ENCODE peak calls at places on chromosome 3, in four cellular contexts. F, J, Z and H are unnamed samples.

GRCh38 chr3:52221563-52222318 is 3.7 kb downstream of the TLR9 start:
- DNase-seq in J (no peak), F (no peak), Z (no peak), H (no peak)

GRCh38 chr3:6229778-6230410 is 631.0 kb upstream of the GRM7 start:
- DNase-seq in Z (peak; percentile 70), F (no peak), J (no peak), H (no peak)

GRCh38 chr3:157531301-157531660 is 28.1 kb upstream of the VEPH1 start:
- DNase-seq in J (no peak), Z (no peak), F (no peak), H (no peak)

GRCh38 chr3:192188218-192188835 is 539.0 kb downstream of the FGF12 start:
- DNase-seq in J (peak; percentile 54), Z (no peak), F (peak; percentile 77), H (peak; percentile 33)

GRCh38 chr3:139653582-139653981 is 24.2 kb downstream of the NMNAT3 start:
- DNase-seq in J (no peak), Z (no peak), F (no peak), H (peak; percentile 25)

GRCh38 chr3:136664771-136665170 is 87.4 kb downstream of the STAG1 start:
- DNase-seq in Z (no peak), F (no peak), J (no peak), H (no peak)

GRCh38 chr3:161567962-161568361 is 71.4 kb downstream of the OTOL1 start:
- DNase-seq in J (no peak), F (no peak), Z (no peak), H (no peak)

GRCh38 chr3:14457999-14458398 is 55.6 kb downstream of the SLC6A6 start:
- DNase-seq in F (peak; percentile 52), Z (no peak), J (peak; percentile 56), H (no peak)

GRCh38 chr3:18372786-18373405 is 52.2 kb downstream of the SATB1 start:
- DNase-seq in Z (no peak), J (no peak), F (no peak), H (no peak)

GRCh38 chr3:196969660-196970546 is 1.3 kb upstream of the PIGZ start:
- DNase-seq in Z (no peak), J (peak; percentile 90), F (peak; percentile 66), H (no peak)

DNA sequence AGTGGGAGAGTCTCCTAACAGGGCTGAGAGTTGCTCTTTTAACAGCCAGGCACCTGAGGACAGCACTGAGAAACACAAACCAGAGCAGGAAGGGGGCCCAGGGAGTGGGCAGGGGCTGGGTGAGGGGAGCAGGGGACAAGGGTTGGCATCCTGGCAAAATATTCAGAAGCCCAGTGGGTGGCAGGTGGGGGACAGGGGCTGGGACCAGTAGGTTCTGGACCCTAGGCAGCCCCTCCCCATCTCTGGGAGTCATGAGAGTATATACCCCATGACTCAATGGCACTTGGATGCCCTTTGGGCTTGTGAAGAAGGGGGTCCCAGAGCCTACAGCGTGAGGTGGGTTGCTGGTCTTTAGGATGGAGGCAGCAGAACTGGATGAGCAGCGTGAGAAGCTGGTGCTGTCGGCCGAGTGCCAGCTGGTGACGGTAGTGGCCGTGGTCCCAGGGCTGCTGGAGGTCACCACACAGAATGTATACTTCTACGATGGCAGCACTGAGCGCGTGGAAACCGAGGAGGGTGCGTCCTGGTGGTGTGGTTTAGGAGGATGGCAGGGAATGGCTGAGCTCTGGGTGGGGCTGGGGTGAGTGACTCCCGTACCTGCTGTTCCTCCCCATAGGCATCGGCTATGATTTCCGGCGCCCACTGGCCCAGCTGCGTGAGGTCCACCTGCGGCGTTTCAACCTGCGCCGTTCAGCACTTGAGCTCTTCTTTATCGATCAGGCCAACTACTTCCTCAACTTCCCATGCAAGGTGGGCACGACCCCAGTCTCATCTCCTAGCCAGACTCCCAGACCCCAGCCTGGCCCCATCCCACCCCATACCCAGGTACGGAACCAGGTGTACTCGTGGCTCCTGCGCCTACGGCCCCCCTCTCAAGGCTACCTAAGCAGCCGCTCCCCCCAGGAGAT is 24.2 kb downstream of the NBEAL2 start:
- DNase-seq in Z (no peak), J (no peak), F (no peak), H (no peak)
- TF ChIP-seq ETV6 in Z (no peak), J (no peak), F (no peak), H (no peak)

GRCh38 chr3:138389144-138389601 is 40.8 kb downstream of the MRAS start:
- DNase-seq in Z (no peak), J (no peak), F (no peak), H (no peak)

GRCh38 chr3:138384971-138385370 is 36.6 kb downstream of the MRAS start:
- DNase-seq in F (no peak), Z (no peak), J (no peak), H (peak; percentile 25)

GRCh38 chr3:138390582-138390932 is 42.2 kb downstream of the MRAS start:
- DNase-seq in J (no peak), F (no peak), Z (no peak), H (no peak)

GRCh38 chr3:138394156-138394555 is 40.3 kb upstream of the ESYT3 start:
- DNase-seq in Z (no peak), J (no peak), F (no peak), H (no peak)

DNA sequence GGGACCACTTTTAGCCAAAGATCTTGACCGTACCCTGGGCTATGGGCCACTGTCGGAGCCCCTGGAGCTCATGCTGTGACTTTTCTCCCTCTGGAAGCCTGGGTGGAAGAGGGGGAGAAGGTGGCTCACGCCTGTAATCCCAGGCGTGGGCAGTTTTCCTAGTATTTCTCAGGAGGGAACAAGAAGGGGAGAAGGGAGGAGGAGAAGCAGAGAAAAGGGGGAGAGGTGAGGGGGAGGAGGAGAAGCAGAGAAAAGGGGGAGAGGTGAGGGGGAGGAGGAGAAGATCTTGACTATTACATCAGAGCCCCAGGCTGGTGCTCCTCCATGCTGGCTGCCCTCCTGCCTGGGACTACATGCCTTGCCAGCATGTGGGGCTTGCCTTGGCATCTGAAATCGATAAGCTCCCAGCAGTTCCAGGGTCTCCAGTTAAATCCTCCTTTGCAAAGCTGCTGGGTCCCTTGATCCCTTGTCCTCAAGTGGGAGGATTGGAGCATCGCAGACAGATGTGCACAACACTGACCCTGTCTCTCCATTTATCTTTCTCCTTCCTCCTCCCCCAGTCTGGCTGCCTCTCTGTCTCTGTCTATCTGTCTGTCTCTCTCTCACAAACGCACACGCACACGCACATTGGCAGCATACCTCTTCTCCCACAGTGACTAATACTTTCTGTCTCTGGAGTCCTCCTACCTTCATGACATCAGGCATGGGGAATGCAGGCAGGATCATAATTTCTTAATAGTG is 41.6 kb downstream of the MRAS start:
- DNase-seq in F (no peak), J (no peak), Z (no peak), H (peak; percentile 71)
- TF ChIP-seq ETV6 in F (no peak), J (no peak), Z (no peak), H (no peak)

GRCh38 chr3:97992547-97993173 is 20.4 kb upstream of the RIOX2 start:
- DNase-seq in J (no peak), Z (no peak), F (no peak), H (peak; percentile 45)
- TF ChIP-seq ETV6 in J (no peak), Z (no peak), F (no peak), H (no peak)

GRCh38 chr3:120559228-120560061 is 36.7 kb upstream of the NDUFB4 start:
- DNase-seq in F (peak; percentile 27), Z (no peak), J (peak; percentile 17), H (peak; percentile 15)
- TF ChIP-seq ETV6 in F (peak; percentile 5), Z (no peak), J (no peak), H (no peak)

GRCh38 chr3:32816439-32817194 is 1.2 kb upstream of the TRIM71 start:
- DNase-seq in Z (no peak), J (no peak), F (peak; percentile 88), H (peak; percentile 95)
- TF ChIP-seq ETV6 in Z (no peak), J (no peak), F (peak; percentile 79), H (peak; percentile 29)